ENCODE peak calls at places on chromosome 3, in five cellular contexts. One of them, this sample, is unnamed.

GRCh38 chr3:151282921-151283320 is 4.6 kb upstream of the P2RY14 start:
- DNase-seq in stimulated activated CD8-positive, alpha-beta memory T cell treated with anti-CD3 and anti-CD28 coated beads, Interleukin-15, amount 100 ng/mL, for 24 hours: no peak
- DNase-seq in adipocyte: peak; percentile 79
- DNase-seq in AG04450: no peak
- DNase-seq in NCI-H774: peak; percentile 43
- DNase-seq in this sample: no peak

GRCh38 chr3:146431240-146431639 is 38.1 kb downstream of the PLSCR2 start:
- DNase-seq in adipocyte: peak; percentile 64
- DNase-seq in NCI-H774: no peak
- DNase-seq in AG04450: peak; percentile 20
- DNase-seq in stimulated activated CD8-positive, alpha-beta memory T cell treated with anti-CD3 and anti-CD28 coated beads, Interleukin-15, amount 100 ng/mL, for 24 hours: no peak
- DNase-seq in this sample: no peak

GRCh38 chr3:95401693-95402092 is 1338.8 kb downstream of the NSUN3 start:
- DNase-seq in AG04450: no peak
- DNase-seq in adipocyte: no peak
- DNase-seq in NCI-H774: no peak
- DNase-seq in stimulated activated CD8-positive, alpha-beta memory T cell treated with anti-CD3 and anti-CD28 coated beads, Interleukin-15, amount 100 ng/mL, for 24 hours: no peak
- DNase-seq in this sample: no peak

GRCh38 chr3:184738982-184739381 is 27.1 kb upstream of the MAGEF1 start:
- DNase-seq in AG04450: no peak
- DNase-seq in adipocyte: no peak
- DNase-seq in NCI-H774: no peak
- DNase-seq in stimulated activated CD8-positive, alpha-beta memory T cell treated with anti-CD3 and anti-CD28 coated beads, Interleukin-15, amount 100 ng/mL, for 24 hours: no peak
- DNase-seq in this sample: no peak

GRCh38 chr3:188001052-188001567 is 152.8 kb upstream of the LPP start:
- DNase-seq in stimulated activated CD8-positive, alpha-beta memory T cell treated with anti-CD3 and anti-CD28 coated beads, Interleukin-15, amount 100 ng/mL, for 24 hours: no peak
- DNase-seq in adipocyte: no peak
- DNase-seq in NCI-H774: peak; percentile 36
- DNase-seq in AG04450: no peak
- DNase-seq in this sample: no peak

GRCh38 chr3:52456169-52456799 is 880 bp downstream of the NISCH start:
- DNase-seq in stimulated activated CD8-positive, alpha-beta memory T cell treated with anti-CD3 and anti-CD28 coated beads, Interleukin-15, amount 100 ng/mL, for 24 hours: no peak
- DNase-seq in AG04450: no peak
- DNase-seq in NCI-H774: no peak
- DNase-seq in adipocyte: peak; percentile 63
- DNase-seq in this sample: no peak

GRCh38 chr3:79874646-79875045 is 106.8 kb upstream of the ROBO1 start:
- DNase-seq in adipocyte: no peak
- DNase-seq in NCI-H774: no peak
- DNase-seq in stimulated activated CD8-positive, alpha-beta memory T cell treated with anti-CD3 and anti-CD28 coated beads, Interleukin-15, amount 100 ng/mL, for 24 hours: no peak
- DNase-seq in AG04450: no peak
- DNase-seq in this sample: no peak

GRCh38 chr3:27681249-27681748 is 40.8 kb downstream of the EOMES start:
- DNase-seq in AG04450: peak; percentile 59
- DNase-seq in NCI-H774: peak; percentile 53
- DNase-seq in stimulated activated CD8-positive, alpha-beta memory T cell treated with anti-CD3 and anti-CD28 coated beads, Interleukin-15, amount 100 ng/mL, for 24 hours: no peak
- DNase-seq in adipocyte: peak; percentile 92
- DNase-seq in this sample: peak; percentile 39

GRCh38 chr3:12577379-12577778 is 20.5 kb downstream of the MKRN2 start:
- DNase-seq in adipocyte: no peak
- DNase-seq in stimulated activated CD8-positive, alpha-beta memory T cell treated with anti-CD3 and anti-CD28 coated beads, Interleukin-15, amount 100 ng/mL, for 24 hours: no peak
- DNase-seq in NCI-H774: no peak
- DNase-seq in AG04450: no peak
- DNase-seq in this sample: no peak

GRCh38 chr3:187368251-187368733 is at the start of gene RTP4:
- DNase-seq in stimulated activated CD8-positive, alpha-beta memory T cell treated with anti-CD3 and anti-CD28 coated beads, Interleukin-15, amount 100 ng/mL, for 24 hours: no peak
- DNase-seq in adipocyte: peak; percentile 50
- DNase-seq in AG04450: no peak
- DNase-seq in NCI-H774: peak; percentile 43
- DNase-seq in this sample: peak; percentile 47

GRCh38 chr3:183293966-183294365 is 40.9 kb downstream of the B3GNT5 start:
- DNase-seq in AG04450: no peak
- DNase-seq in stimulated activated CD8-positive, alpha-beta memory T cell treated with anti-CD3 and anti-CD28 coated beads, Interleukin-15, amount 100 ng/mL, for 24 hours: no peak
- DNase-seq in NCI-H774: no peak
- DNase-seq in adipocyte: no peak
- DNase-seq in this sample: no peak

GRCh38 chr3:8712045-8712870 is 21.3 kb upstream of the CAV3 start:
- DNase-seq in NCI-H774: no peak
- DNase-seq in AG04450: no peak
- DNase-seq in adipocyte: peak; percentile 64
- DNase-seq in stimulated activated CD8-positive, alpha-beta memory T cell treated with anti-CD3 and anti-CD28 coated beads, Interleukin-15, amount 100 ng/mL, for 24 hours: no peak
- DNase-seq in this sample: no peak

GRCh38 chr3:117510396-117510795 is 800.8 kb downstream of the TUSC7 start:
- DNase-seq in NCI-H774: no peak
- DNase-seq in stimulated activated CD8-positive, alpha-beta memory T cell treated with anti-CD3 and anti-CD28 coated beads, Interleukin-15, amount 100 ng/mL, for 24 hours: no peak
- DNase-seq in AG04450: no peak
- DNase-seq in adipocyte: peak; percentile 16
- DNase-seq in this sample: no peak

GRCh38 chr3:44845528-44846520 is 15.9 kb upstream of the TMEM42 start:
- DNase-seq in NCI-H774: no peak
- DNase-seq in stimulated activated CD8-positive, alpha-beta memory T cell treated with anti-CD3 and anti-CD28 coated beads, Interleukin-15, amount 100 ng/mL, for 24 hours: no peak
- DNase-seq in adipocyte: peak; percentile 66
- DNase-seq in AG04450: no peak
- DNase-seq in this sample: no peak

GRCh38 chr3:140910860-140911259 is 30.8 kb upstream of the SLC25A36 start:
- DNase-seq in AG04450: no peak
- DNase-seq in adipocyte: no peak
- DNase-seq in NCI-H774: peak; percentile 11
- DNase-seq in stimulated activated CD8-positive, alpha-beta memory T cell treated with anti-CD3 and anti-CD28 coated beads, Interleukin-15, amount 100 ng/mL, for 24 hours: no peak
- DNase-seq in this sample: no peak

GRCh38 chr3:180913582-180914404 is 1.3 kb downstream of the FXR1 start:
- DNase-seq in NCI-H774: no peak
- DNase-seq in AG04450: no peak
- DNase-seq in stimulated activated CD8-positive, alpha-beta memory T cell treated with anti-CD3 and anti-CD28 coated beads, Interleukin-15, amount 100 ng/mL, for 24 hours: no peak
- DNase-seq in adipocyte: peak; percentile 51
- DNase-seq in this sample: no peak